ENCODE peak calls at places on chromosomes 12 and 14, in seven cellular contexts. B is Peyer's patch; K is AG04450; R is naive thymus-derived CD8-positive, alpha-beta T cell; W is GM10248; A is ovary; S is NCI-H460. E is an unnamed sample.

GRCh38 chr12:16221776-16222175 is 55.7 kb downstream of the SLC15A5 start:
- DNase-seq in K (no peak), W (no peak), S (no peak), A (no peak), B (no peak), R (no peak), E (no peak)

GRCh38 chr14:87960013-87960787 is 32.8 kb downstream of the GALC start:
- DNase-seq in K (no peak), B (peak), W (no peak), A (no peak), R (no peak), S (no peak), E (no peak)

GRCh38 chr12:106051853-106052531 is 86.8 kb downstream of the NUAK1 start:
- DNase-seq in B (no peak), K (no peak), R (no peak), W (no peak), A (no peak), S (no peak), E (no peak)

GRCh38 chr14:61475316-61475715 is 153.9 kb downstream of the PRKCH start:
- DNase-seq in B (no peak), W (peak), A (no peak), K (peak), R (peak), S (peak), E (no peak)

GRCh38 chr14:60713513-60713912 is 10.6 kb downstream of the SIX4 start:
- DNase-seq in S (no peak), K (no peak), R (no peak), B (no peak), A (no peak), W (no peak), E (no peak)

GRCh38 chr12:121858662-121859572 is at the start of gene HPD:
- DNase-seq in B (peak), W (no peak), S (peak), K (peak), R (no peak), A (peak), E (peak)

GRCh38 chr14:20195911-20196310 is 5.2 kb downstream of the OR11G2 start:
- DNase-seq in B (no peak), K (no peak), R (no peak), W (no peak), S (peak), A (no peak), E (no peak)

GRCh38 chr14:102194856-102195255 is 55.2 kb downstream of the WDR20 start:
- DNase-seq in A (no peak), B (no peak), R (no peak), S (no peak), W (no peak), K (no peak), E (no peak)

GRCh38 chr12:24904871-24905270 is 44.0 kb downstream of the BCAT1 start:
- DNase-seq in W (no peak), R (no peak), S (no peak), A (no peak), K (no peak), B (no peak), E (no peak)

GRCh38 chr14:77910506-77910905 is 110.6 kb downstream of the ADCK1 start:
- DNase-seq in R (no peak), K (no peak), W (no peak), A (no peak), S (no peak), B (no peak), E (no peak)

GRCh38 chr12:112349440-112349839 is 32.8 kb downstream of the HECTD4 start:
- DNase-seq in S (no peak), A (no peak), W (no peak), R (no peak), B (no peak), K (no peak), E (no peak)

GRCh38 chr12:6821271-6821673 is 349 bp upstream of the GPR162 start:
- DNase-seq in W (no peak), K (peak), B (peak), S (no peak), R (peak), A (no peak), E (no peak)